ENCODE peak calls at places on chromosome 21, in four cellular contexts. U is effector memory CD4-positive, alpha-beta T cell; T is stimulated activated CD4-positive, alpha-beta T cell treated with anti-CD3 and anti-CD28 coated beads, Interleukin-2, amount 100 ng/mL, for 48 hours; D is activated naive CD8-positive, alpha-beta T cell treated with anti-CD3 and anti-CD28 coated beads, Interleukin-2, amount 50 U/mL, for 24 hours. K is an unnamed sample.

GRCh38 chr21:33036430-33037162 is 10.9 kb downstream of the OLIG2 start:
- DNase-seq in T (no peak), D (peak), U (peak), K (peak)

GRCh38 chr21:9767592-9768375 is 753.6 kb upstream of the TPTE start:
- DNase-seq in U (no peak), D (no peak), T (no peak), K (no peak)

GRCh38 chr21:41783476-41784150 is 16.8 kb upstream of the RIPK4 start:
- DNase-seq in U (no peak), D (no peak), T (no peak), K (peak)

GRCh38 chr21:31182231-31183129 is 144.2 kb upstream of the KRTAP19-8 start:
- DNase-seq in T (peak), D (peak), U (peak), K (no peak)

GRCh38 chr21:41634858-41635257 is 126.9 kb upstream of the TMPRSS2 start:
- DNase-seq in D (no peak), U (no peak), T (no peak), K (no peak)

GRCh38 chr21:17472592-17473271 is 40.1 kb upstream of the CXADR start:
- DNase-seq in T (no peak), U (no peak), D (no peak), K (no peak)

GRCh38 chr21:40165212-40165611 is 298.0 kb downstream of the PCP4 start:
- DNase-seq in T (no peak), U (no peak), D (no peak), K (no peak)

GRCh38 chr21:29155118-29155932 is 24.9 kb downstream of the MAP3K7CL start:
- DNase-seq in D (no peak), U (no peak), T (no peak), K (no peak)

GRCh38 chr21:37868896-37869295 is 47.4 kb downstream of the KCNJ6 start:
- DNase-seq in T (no peak), U (no peak), D (no peak), K (no peak)

GRCh38 chr21:37927711-37928110 is 11.5 kb upstream of the KCNJ6 start:
- DNase-seq in D (no peak), U (no peak), T (no peak), K (no peak)

GRCh38 chr21:36478941-36479340 is 981 bp downstream of the CLDN14 start:
- DNase-seq in D (no peak), U (no peak), T (no peak), K (no peak)

GRCh38 chr21:28332796-28333195 is 659.9 kb downstream of the LTN1 start:
- DNase-seq in U (no peak), D (no peak), T (no peak), K (no peak)

GRCh38 chr21:43328171-43328570 is 98.8 kb downstream of the SIK1 start:
- DNase-seq in T (no peak), D (no peak), U (no peak), K (no peak)

GRCh38 chr21:15141236-15141970 is 76.6 kb upstream of the NRIP1 start:
- DNase-seq in T (no peak), D (no peak), U (no peak), K (peak)